ENCODE peak calls at places on chromosomes 5 and 9, in six cellular contexts. L is IMR-90, J is NB4, A is GM12878, Y is H1, O is prostate gland. I is an unnamed sample.

GRCh38 chr5:125153231-125153630 is 406.8 kb upstream of the ZNF608 start:
- DNase-seq in L (no peak), A (no peak), Y (no peak), O (no peak), J (no peak), I (no peak)

GRCh38 chr5:135371738-135372232 is 27.2 kb downstream of the MACROH2A1 start:
- DNase-seq in O (no peak), Y (no peak), L (peak), A (no peak), J (no peak), I (no peak)

GRCh38 chr9:108861997-108862396 is at the start of gene ACTL7A:
- DNase-seq in A (no peak), J (no peak), L (no peak), Y (no peak), O (no peak), I (no peak)

GRCh38 chr9:134333234-134333873 is 7.1 kb downstream of the RXRA start:
- DNase-seq in O (no peak), J (no peak), L (no peak), A (no peak), Y (no peak), I (peak)

GRCh38 chr9:92767078-92768054 is 2.7 kb upstream of the BICD2 start:
- DNase-seq in J (no peak), A (no peak), L (no peak), O (no peak), Y (no peak), I (no peak)

GRCh38 chr5:156431956-156432829 is 105.2 kb downstream of the SGCD start:
- DNase-seq in O (no peak), Y (no peak), A (no peak), J (no peak), L (no peak), I (no peak)

GRCh38 chr9:14179449-14179848 is 134.5 kb downstream of the NFIB start:
- DNase-seq in A (no peak), L (no peak), Y (no peak), O (peak), J (no peak), I (no peak)

GRCh38 chr9:91725651-91726050 is 224.4 kb downstream of the ROR2 start:
- DNase-seq in Y (no peak), J (no peak), A (no peak), L (no peak), O (no peak), I (no peak)

GRCh38 chr9:86977205-86977835 is 30.0 kb upstream of the GAS1 start:
- DNase-seq in Y (no peak), L (peak), O (no peak), A (no peak), J (no peak), I (no peak)

GRCh38 chr5:3661755-3662296 is 66.2 kb downstream of the IRX1 start:
- DNase-seq in Y (no peak), O (no peak), J (no peak), A (no peak), L (no peak), I (no peak)

GRCh38 chr5:112186401-112186990 is 232.6 kb downstream of the EPB41L4A start:
- DNase-seq in O (no peak), J (peak), Y (no peak), A (no peak), L (peak), I (no peak)

GRCh38 chr9:75903785-75904360 is 13.4 kb downstream of the PCSK5 start:
- DNase-seq in O (no peak), Y (no peak), J (no peak), A (no peak), L (peak), I (no peak)

GRCh38 chr5:175104682-175105081 is 339.3 kb downstream of the DRD1 start:
- DNase-seq in A (no peak), L (no peak), Y (no peak), J (no peak), O (no peak), I (no peak)

GRCh38 chr9:20240498-20240897 is 381.8 kb downstream of the MLLT3 start:
- DNase-seq in A (no peak), J (no peak), Y (no peak), L (no peak), O (no peak), I (no peak)

GRCh38 chr9:69768716-69769115 is 8.9 kb upstream of the PTAR1 start:
- DNase-seq in A (no peak), L (peak), O (no peak), J (no peak), Y (no peak), I (no peak)

GRCh38 chr5:14342306-14342705 is 199.2 kb downstream of the TRIO start:
- DNase-seq in A (no peak), Y (no peak), J (peak), O (no peak), L (peak), I (no peak)

GRCh38 chr9:77518688-77519087 is 129.4 kb downstream of the GNA14 start:
- DNase-seq in O (no peak), Y (no peak), A (no peak), L (no peak), J (no peak), I (no peak)

GRCh38 chr5:155616779-155617392 is 603.3 kb downstream of the KIF4B start:
- DNase-seq in L (no peak), A (no peak), Y (peak), O (no peak), J (peak), I (no peak)

DNA sequence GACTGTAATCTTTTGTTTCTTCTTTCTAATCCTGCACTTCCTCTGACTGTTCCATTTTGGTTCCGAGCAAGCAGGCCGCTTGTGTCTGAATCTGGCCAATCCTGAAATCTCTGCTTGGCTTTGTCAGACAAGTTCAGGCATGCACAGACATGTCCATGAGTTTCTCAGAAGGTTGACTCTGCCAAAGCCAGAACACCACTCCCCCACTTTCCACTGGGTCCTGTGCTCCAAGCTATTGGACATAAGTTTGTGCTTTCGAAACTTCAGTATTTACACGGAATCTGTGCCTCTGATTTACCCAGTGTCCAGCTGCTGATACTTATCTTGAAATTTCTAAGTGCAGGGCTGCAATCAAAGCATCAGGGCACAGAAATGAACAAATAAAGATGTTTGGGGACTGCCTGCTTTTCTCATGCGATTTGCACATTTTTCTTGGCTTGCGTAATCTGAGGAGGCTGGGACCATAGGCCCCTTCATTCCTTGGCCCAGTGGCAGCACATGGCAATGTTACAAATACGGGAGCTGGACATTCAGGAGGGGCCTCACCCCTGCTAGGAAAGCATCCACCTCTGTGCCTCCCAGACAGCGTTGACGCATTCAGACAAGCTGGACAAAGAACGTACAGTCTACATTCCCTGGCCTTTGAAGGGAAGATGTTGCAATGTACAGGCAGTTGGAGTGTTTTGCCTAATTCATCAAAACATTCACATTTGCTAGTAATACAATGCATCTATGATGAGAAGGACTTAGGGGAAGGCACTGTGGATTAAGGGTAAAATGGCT is 209.2 kb upstream of the PAPPA start:
- DNase-seq in J (no peak), O (peak), L (peak), Y (no peak), A (no peak), I (peak)
- TF ChIP-seq POLR2A in J (no peak), O (no peak), L (peak), Y (no peak), A (no peak), I (no peak)

DNA sequence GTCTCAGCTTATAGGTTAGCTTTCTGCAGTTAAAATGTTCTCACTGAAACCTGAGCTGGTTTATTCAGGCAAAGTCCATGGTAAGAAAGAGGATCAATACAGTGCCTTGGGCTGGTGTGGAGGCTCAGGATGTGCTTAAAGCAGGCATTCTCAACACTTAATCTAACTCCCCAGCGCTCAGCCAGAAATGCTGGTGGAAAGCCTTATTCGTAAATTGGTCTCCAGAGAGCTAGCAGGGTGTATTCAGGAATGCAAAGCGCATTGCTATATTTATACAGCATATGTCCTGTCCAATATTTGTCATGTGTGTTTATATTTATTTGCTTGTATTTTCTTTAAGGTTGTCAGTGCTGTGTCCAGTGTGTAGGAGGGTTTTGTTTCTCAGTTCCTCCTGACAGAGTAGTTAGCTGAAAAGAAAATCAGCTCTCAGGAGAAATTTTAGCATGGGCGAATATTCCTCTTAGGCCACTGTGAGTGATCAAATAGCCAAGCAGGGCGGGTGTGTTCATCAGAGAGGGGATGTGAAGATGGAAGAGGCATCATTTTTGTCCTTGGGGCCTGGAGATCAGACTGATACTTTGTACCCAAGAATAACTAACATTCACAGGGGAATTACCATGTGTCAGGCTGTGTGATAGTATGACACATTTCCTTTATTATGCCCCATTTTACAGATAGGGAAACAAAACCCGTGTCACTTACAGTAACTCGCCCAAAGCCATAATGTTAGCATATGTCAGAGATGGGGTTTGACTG is 65.8 kb downstream of the DOCK2 start:
- DNase-seq in L (no peak), J (no peak), A (peak), O (no peak), Y (no peak), I (no peak)
- TF ChIP-seq POLR2A in L (no peak), J (no peak), A (no peak), O (no peak), Y (no peak), I (no peak)

DNA sequence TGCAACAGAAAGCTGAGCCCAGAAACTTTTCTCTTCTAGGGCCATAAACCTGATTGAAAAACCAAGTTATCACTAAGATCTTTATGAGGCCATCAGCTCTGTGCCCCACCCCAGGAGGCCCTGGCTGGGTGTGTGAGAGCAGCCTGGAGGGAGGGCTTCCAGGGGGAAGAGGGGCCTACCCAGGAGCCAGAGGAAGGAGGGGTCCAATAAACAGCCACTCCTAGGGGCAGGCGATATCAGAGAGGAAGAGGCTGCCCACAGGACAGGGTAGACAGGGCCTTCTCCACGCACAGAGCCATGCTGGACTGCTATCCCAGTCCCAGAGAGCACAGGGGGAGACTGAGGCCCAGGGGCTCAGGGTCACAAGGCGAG is 4.5 kb upstream of the CDX1 start:
- DNase-seq in O (no peak), J (peak), A (no peak), L (no peak), Y (no peak), I (no peak)
- TF ChIP-seq POLR2A in O (no peak), J (no peak), A (no peak), L (no peak), Y (no peak), I (no peak)

GRCh38 chr5:54175-54730 is 37.7 kb upstream of the PLEKHG4B start:
- DNase-seq in J (no peak), O (no peak), L (no peak), Y (no peak), A (no peak), I (no peak)

GRCh38 chr5:51500-51823 is 40.5 kb upstream of the PLEKHG4B start:
- DNase-seq in L (no peak), J (no peak), O (no peak), A (no peak), Y (no peak), I (no peak)

GRCh38 chr5:50724-51499 is 41.1 kb upstream of the PLEKHG4B start:
- DNase-seq in O (no peak), Y (peak), L (no peak), A (no peak), J (no peak), I (no peak)

GRCh38 chr5:54876-55569 is 36.9 kb upstream of the PLEKHG4B start:
- DNase-seq in A (no peak), Y (no peak), L (no peak), O (no peak), J (no peak), I (no peak)

GRCh38 chr5:53381-54174 is 38.4 kb upstream of the PLEKHG4B start:
- DNase-seq in O (peak), L (peak), J (no peak), A (no peak), Y (peak), I (peak)
- TF ChIP-seq POLR2A in O (peak), L (no peak), J (no peak), A (no peak), Y (peak), I (no peak)

GRCh38 chr5:152546493-152546892 is 141.4 kb upstream of the NMUR2 start:
- DNase-seq in A (no peak), O (no peak), J (no peak), Y (no peak), L (no peak), I (no peak)

GRCh38 chr5:152551061-152551460 is 146.0 kb upstream of the NMUR2 start:
- DNase-seq in Y (no peak), J (no peak), O (no peak), A (no peak), L (no peak), I (no peak)

GRCh38 chr5:152547202-152547601 is 142.1 kb upstream of the NMUR2 start:
- DNase-seq in L (no peak), O (no peak), J (no peak), A (no peak), Y (no peak), I (no peak)

DNA sequence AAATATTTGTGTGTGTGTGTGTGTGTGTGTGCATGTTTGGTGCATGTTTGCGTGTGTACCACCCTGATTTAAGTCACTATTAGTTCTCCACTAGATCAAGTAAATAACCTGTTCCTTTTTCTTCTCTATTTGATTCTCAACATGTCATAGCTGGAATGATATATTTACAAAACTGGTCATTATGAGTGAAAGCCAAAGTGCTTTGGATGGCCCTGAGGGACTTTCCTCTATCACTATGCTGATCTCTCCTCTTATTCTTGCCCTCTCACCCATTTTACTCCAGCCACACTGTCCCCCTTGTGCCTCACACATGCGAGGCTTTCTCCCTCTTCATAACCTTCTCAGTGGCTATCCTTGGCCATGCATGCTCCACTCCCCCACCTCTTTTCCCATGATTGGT is 144.6 kb upstream of the NMUR2 start:
- DNase-seq in Y (no peak), A (no peak), J (no peak), L (no peak), O (no peak), I (no peak)
- TF ChIP-seq POLR2A in Y (no peak), A (no peak), J (no peak), L (no peak), O (no peak), I (no peak)

DNA sequence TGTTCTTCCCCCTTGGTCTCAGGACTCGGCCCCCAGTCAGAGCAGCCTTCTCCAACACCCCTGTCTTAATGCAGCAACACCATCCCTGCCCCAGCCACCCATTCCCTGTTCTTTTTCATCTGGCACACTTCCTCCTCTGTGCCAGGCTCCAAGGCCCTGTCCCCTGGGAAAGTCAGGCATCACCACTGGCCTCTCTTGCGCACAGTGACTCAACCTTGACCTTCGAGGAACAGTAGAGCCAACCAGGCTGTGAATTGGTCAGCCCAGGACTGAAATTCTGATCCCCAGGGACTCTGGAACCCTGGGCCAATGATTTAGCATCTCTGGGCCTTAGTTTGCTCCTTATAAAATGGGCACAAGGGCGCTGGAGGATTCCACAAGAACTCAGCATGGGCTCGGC is 10.5 kb upstream of the RALGDS start:
- DNase-seq in A (no peak), O (no peak), Y (no peak), J (no peak), L (no peak), I (no peak)
- TF ChIP-seq POLR2A in A (no peak), O (no peak), Y (no peak), J (no peak), L (no peak), I (no peak)

GRCh38 chr9:113373676-113374392 is 3.0 kb downstream of the HDHD3 start:
- DNase-seq in O (no peak), L (no peak), J (no peak), Y (no peak), A (no peak), I (no peak)

GRCh38 chr9:113380869-113381378 is 4.1 kb upstream of the HDHD3 start:
- DNase-seq in O (no peak), A (peak), L (no peak), Y (no peak), J (peak), I (no peak)

GRCh38 chr9:113375057-113376023 is 1.4 kb downstream of the HDHD3 start:
- DNase-seq in A (no peak), J (no peak), Y (no peak), L (peak), O (no peak), I (no peak)

GRCh38 chr9:113373255-113373654 is 3.5 kb downstream of the HDHD3 start:
- DNase-seq in O (no peak), Y (no peak), L (no peak), A (no peak), J (no peak), I (no peak)

GRCh38 chr9:113376634-113377531 is at the start of gene HDHD3:
- DNase-seq in Y (peak), L (peak), O (peak), A (peak), J (peak), I (peak)
- TF ChIP-seq POLR2A in Y (peak), L (no peak), O (peak), A (peak), J (peak), I (no peak)

GRCh38 chr5:63603996-63604395 is 358.2 kb downstream of the HTR1A start:
- DNase-seq in L (no peak), A (no peak), O (no peak), Y (no peak), J (no peak), I (peak)

DNA sequence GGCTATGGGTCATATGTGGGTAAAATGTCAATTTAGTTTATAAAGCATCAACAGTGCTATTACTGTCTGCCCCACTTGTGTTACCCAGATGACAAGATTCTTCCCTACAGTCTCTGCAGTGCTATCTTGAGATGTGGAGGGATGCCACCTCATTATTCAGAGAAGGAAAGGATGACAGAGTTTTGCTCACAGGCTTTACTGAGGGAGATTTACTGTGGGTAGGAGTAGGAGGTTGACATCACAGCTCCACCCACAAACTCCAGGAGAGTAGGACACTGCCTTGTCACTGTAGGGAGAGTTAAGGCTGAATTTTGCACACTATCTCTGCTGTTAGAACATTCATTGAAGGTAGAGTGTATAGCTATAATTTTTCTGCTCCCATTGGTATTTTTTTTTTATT is 359.2 kb downstream of the HTR1A start:
- DNase-seq in O (no peak), A (no peak), Y (no peak), L (no peak), J (no peak), I (no peak)
- TF ChIP-seq POLR2A in O (no peak), A (no peak), Y (no peak), L (no peak), J (no peak), I (no peak)

DNA sequence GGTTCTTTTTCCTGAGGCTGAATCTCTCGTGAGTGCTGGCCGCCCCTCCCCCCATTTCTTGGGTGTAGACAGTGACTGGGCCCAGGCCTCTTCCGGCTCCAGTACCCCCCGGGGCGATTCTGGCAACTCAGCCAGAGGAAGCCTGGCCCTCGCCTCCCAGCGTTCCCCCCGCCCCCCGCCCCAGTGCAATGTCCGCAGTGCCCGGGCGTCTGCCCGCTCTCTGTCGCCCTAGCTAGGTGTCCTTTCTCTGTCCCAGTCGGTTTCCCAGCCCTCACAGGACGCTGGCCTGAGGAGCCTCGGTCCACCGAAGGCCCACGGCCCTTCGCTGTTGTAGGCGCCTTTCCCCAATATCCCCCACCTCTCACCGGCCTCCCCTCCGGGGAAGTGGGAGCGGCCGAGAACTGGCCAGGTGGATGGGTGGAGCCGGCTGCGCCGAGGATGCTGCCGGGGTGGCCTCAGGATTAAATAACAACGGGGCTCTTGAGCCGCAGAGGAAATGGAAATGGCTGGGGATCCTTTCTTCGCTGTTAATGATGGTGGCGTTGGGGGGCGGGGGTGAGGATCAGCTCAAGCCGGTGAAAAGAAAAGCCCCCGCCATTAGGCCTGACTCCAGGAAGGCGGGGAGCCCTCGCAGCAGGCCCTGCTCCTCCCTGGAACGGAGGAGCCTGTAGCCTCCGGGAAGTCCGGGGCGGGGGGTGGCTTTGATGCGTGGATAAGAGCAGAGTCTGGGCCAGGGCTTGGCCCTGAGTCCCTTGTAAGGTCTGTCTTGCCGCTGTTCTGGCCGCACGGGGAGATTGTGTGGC is 1.1 kb upstream of the SPRY4 start:
- DNase-seq in Y (peak), A (no peak), J (peak), O (peak), L (peak), I (peak)
- TF ChIP-seq POLR2A in Y (peak), A (no peak), J (no peak), O (no peak), L (peak), I (no peak)

I was measured in heart left ventricle.